ENCODE peak calls at places on chromosomes 2 and 18, in five cellular contexts. I, J, Q, A and P are unnamed samples.

GRCh38 chr2:111662039-111662740 is 221.8 kb downstream of the ANAPC1 start:
- DNase-seq in A (no peak), I (peak), J (no peak), Q (no peak), P (no peak)

GRCh38 chr2:173741715-173742114 is 223.5 kb downstream of the SP3 start:
- DNase-seq in J (no peak), Q (no peak), A (no peak), I (no peak), P (no peak)

GRCh38 chr2:72204156-72204781 is 56.6 kb upstream of the CYP26B1 start:
- DNase-seq in I (no peak), J (peak), A (no peak), Q (no peak), P (no peak)

GRCh38 chr2:14126846-14127245 is 505.7 kb upstream of the LRATD1 start:
- DNase-seq in I (no peak), J (no peak), Q (no peak), A (no peak), P (no peak)

GRCh38 chr18:33040213-33040612 is 267.4 kb upstream of the KLHL14 start:
- DNase-seq in A (no peak), J (no peak), I (no peak), Q (no peak), P (no peak)

GRCh38 chr2:63743170-63743975 is 98.3 kb upstream of the UGP2 start:
- DNase-seq in Q (no peak), I (no peak), J (no peak), A (no peak), P (no peak)

GRCh38 chr2:227701556-227701955 is 16.3 kb downstream of the SLC19A3 start:
- DNase-seq in J (no peak), A (no peak), I (no peak), Q (no peak), P (no peak)

GRCh38 chr2:145085616-145086015 is 565.7 kb upstream of the ZEB2 start:
- DNase-seq in Q (no peak), I (no peak), J (no peak), A (no peak), P (no peak)

GRCh38 chr2:24365826-24366225 is 5.5 kb upstream of the ITSN2 start:
- DNase-seq in Q (no peak), J (no peak), A (no peak), I (no peak), P (no peak)

GRCh38 chr18:63161032-63161727 is 158.4 kb downstream of the BCL2 start:
- DNase-seq in Q (no peak), J (peak), A (no peak), I (no peak), P (no peak)

GRCh38 chr2:42568431-42569115 is at the start of gene MTA3:
- DNase-seq in A (peak), I (peak), Q (peak), J (peak), P (no peak)

GRCh38 chr2:182915369-182916326 is 49.2 kb upstream of the FRZB start:
- DNase-seq in Q (no peak), J (no peak), I (peak), A (no peak), P (no peak)

GRCh38 chr2:19356545-19357382 is 1.7 kb downstream of the OSR1 start:
- DNase-seq in J (peak), A (no peak), I (no peak), Q (no peak), P (no peak)

GRCh38 chr2:75315436-75315835 is 116.1 kb upstream of the TACR1 start:
- DNase-seq in A (no peak), Q (no peak), J (no peak), I (no peak), P (no peak)

GRCh38 chr18:12336887-12337286 is 28.8 kb downstream of the TUBB6 start:
- DNase-seq in I (peak), A (no peak), J (no peak), Q (no peak), P (no peak)

GRCh38 chr2:11234309-11234708 is 79.0 kb downstream of the SLC66A3 start:
- DNase-seq in I (no peak), A (no peak), J (no peak), Q (no peak), P (no peak)

GRCh38 chr18:10519999-10520935 is 5.6 kb upstream of the NAPG start:
- DNase-seq in J (peak), Q (peak), A (peak), I (peak), P (peak)

DNA sequence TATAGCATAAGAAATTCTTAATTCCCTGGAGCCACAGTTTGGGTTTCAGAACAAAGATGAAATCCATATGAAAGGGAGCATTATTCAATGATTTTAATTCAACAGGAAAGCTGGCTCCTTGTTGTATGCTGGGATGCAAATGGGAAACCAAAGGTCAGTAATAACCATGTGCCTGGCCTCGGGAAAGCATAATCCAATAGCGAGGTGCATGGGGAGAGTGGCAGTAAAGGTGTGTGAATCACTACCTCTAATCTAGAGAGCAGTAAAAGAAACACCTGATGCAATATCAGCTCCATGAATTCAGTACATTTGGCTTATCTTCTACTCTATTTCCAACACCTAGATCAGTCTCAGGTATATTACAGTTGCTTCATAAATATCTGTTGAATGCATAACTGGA is 220.1 kb downstream of the FBXO15 start:
- DNase-seq in J (no peak), I (no peak), Q (no peak), A (no peak), P (no peak)
- TF ChIP-seq CTCF in J (no peak), I (no peak), Q (no peak), A (no peak), P (no peak)

DNA sequence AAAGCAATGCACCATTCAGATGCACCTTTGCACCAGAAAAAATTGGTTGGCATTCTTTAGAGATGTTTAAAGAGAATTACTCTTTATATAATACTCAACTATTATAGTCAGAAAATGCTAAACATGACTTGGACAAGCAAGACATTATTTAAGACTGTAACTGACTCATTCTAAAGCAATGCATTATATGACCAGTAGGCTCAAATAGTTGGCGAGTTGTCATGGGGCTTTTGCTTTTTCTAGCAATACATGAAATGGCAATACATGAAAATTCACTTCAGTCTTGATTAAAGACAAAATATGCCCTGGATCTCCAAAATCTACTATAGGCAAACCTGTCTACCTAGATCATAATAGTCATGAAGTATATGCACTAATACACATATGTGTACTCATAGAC is 216.9 kb upstream of the VWC2L start:
- DNase-seq in A (no peak), J (no peak), I (peak), Q (no peak), P (no peak)
- TF ChIP-seq CTCF in A (no peak), J (no peak), I (peak), Q (no peak), P (no peak)

GRCh38 chr2:37650548-37651101 is 20.8 kb downstream of the CDC42EP3 start:
- DNase-seq in I (no peak), Q (no peak), A (no peak), J (no peak), P (no peak)

GRCh38 chr2:37645836-37646235 is 25.6 kb downstream of the CDC42EP3 start:
- DNase-seq in Q (no peak), A (no peak), J (no peak), I (no peak), P (no peak)

GRCh38 chr2:37649518-37649917 is 21.9 kb downstream of the CDC42EP3 start:
- DNase-seq in A (no peak), I (no peak), J (no peak), Q (no peak), P (no peak)

GRCh38 chr2:37647941-37648315 is 23.5 kb downstream of the CDC42EP3 start:
- DNase-seq in J (no peak), A (no peak), Q (no peak), I (no peak), P (no peak)

GRCh38 chr2:37648316-37649011 is 23.0 kb downstream of the CDC42EP3 start:
- DNase-seq in Q (no peak), I (no peak), A (peak), J (no peak), P (no peak)
- TF ChIP-seq CTCF in Q (no peak), I (peak), A (peak), J (peak), P (no peak)

DNA sequence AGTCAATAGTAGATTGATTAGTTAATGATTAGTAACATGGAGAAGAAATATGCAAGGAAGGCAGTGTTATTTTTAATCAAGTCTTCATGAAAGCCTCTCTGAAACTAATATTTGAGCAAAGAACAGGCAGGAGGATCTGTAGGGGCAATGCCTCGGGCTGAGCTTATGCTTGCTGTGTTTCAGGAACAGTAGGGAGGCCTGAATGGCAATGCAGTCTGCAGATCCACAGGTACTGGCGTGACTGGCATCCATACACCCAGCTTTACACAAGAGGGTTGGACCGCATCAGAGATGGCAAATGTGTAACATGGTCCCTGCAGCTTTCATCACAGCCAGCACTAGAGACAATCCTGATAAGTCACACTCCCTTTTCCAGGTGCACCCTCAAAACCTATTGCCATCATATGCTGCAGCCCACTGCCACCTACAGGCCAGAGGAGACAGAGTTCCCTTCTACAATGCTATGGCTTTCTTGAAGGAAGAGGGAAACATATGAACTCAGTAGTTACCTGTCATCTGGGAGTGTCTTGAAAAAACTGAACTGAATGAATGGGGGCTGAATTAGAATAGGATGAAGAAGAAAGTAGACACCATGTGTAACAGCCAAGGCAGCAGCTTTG is 582.4 kb upstream of the RAB6C start:
- DNase-seq in Q (peak), A (no peak), J (peak), I (no peak), P (no peak)
- TF ChIP-seq CTCF in Q (peak), A (no peak), J (peak), I (peak), P (peak)

DNA sequence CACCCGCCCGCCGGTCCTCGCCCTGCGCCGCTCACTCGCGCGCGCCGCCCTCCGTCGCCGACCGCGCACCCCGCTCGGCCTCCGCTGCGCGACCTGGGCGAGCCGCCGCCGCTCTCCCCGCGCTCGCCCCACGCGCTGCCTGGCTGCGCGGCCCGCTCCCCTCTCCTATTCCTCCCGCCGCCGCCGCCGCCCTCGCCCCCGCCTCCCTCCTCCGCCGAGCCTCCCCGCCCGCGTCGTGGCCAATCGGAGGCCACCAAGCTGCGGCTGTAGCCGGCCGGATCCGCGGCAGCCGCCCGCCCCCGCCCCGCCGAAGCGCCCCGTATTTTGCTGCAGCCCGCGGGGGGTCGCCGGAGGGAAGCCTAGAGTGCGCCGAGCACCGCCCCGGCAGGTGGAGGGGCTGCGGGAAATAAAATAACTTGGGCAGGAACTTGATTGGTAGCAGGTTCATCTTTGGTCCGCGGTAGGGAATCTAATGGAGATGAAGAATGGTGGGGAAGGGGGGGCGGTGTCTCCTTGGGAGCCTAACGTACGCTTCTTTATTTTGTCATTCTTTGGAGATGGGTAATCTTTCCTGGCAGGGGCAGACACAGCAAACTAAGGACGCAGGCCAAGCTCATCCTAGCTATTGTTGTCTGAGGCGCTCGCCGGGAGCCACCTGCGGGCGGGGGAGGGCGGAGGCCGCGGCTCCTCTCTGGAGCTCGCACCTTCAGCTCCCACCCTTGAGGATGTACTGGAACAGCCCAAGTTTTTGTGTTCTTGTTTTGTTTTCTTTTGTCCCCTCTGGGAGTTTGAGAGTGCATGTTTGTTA is 1.1 kb upstream of the CDH2 start:
- DNase-seq in I (peak), J (peak), Q (peak), A (no peak), P (peak)
- TF ChIP-seq CTCF in I (peak), J (no peak), Q (no peak), A (no peak), P (no peak)

GRCh38 chr18:1503847-1504246 is 599.2 kb downstream of the ADCYAP1 start:
- DNase-seq in A (no peak), Q (no peak), I (no peak), J (no peak), P (no peak)
- TF ChIP-seq CTCF in A (no peak), Q (no peak), I (no peak), J (no peak), P (no peak)

GRCh38 chr2:222860740-222861410 is at the start of gene ACSL3:
- DNase-seq in I (peak), Q (peak), J (peak), A (peak), P (peak)
- TF ChIP-seq CTCF in I (peak), Q (peak), J (no peak), A (no peak), P (no peak)

GRCh38 chr18:49258938-49259337 is 201.5 kb downstream of the DYM start:
- DNase-seq in J (no peak), I (no peak), Q (no peak), A (no peak), P (no peak)

GRCh38 chr18:49257609-49258008 is 202.8 kb downstream of the DYM start:
- DNase-seq in I (no peak), Q (no peak), A (no peak), J (no peak), P (no peak)
- TF ChIP-seq CTCF in I (no peak), Q (no peak), A (no peak), J (no peak), P (no peak)

GRCh38 chr2:21754164-21754788 is 630.5 kb downstream of the TDRD15 start:
- DNase-seq in A (no peak), J (no peak), Q (no peak), I (no peak), P (no peak)
- TF ChIP-seq CTCF in A (no peak), J (no peak), Q (peak), I (no peak), P (peak)

DNA sequence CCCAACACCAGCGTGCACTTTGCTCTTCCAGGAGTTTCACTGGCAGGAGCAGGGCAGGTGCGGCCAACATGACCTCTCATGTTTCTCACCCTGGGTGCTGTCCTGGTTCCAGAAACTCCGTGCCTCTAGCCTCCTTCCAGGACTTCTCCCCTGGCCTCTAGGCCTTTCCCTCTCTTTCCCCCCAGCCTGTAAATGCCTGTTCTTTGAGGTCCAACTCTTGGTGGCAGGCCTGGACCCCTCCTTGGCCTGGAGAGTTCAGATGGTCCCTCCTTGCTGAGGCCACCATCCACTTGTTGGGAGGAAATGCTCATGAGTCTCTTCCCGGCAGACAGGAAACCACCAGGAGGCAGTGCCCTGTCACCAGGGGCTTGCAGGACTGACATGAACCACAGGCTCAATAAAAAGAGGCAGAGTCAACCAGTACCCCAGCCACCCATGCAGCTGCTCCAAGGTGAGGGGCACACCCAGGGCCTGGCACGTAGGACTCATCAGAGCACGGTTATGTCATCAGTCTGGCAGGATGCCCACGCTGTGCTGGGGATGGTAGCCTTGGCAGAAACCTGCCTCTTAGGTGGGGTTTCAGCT is 1.5 kb downstream of the MALL start:
- DNase-seq in I (peak), Q (no peak), J (no peak), A (no peak), P (no peak)
- TF ChIP-seq CTCF in I (peak), Q (no peak), J (no peak), A (no peak), P (no peak)